ENCODE peak calls at places on chromosomes 3 and 15, in seven cellular contexts. R, F, O, D, T, P and M are unnamed samples.

GRCh38 chr15:66278671-66279070 is 14.7 kb upstream of the DIS3L start:
- DNase-seq in R (no peak), F (no peak), O (no peak), D (no peak), T (no peak), P (no peak), M (no peak)

GRCh38 chr3:18660059-18660458 is 234.9 kb upstream of the SATB1 start:
- DNase-seq in R (no peak), F (no peak), O (no peak), D (no peak), T (no peak), P (no peak), M (peak; percentile 2)

GRCh38 chr15:27256446-27256845 is 285.5 kb downstream of the GABRG3 start:
- DNase-seq in R (no peak), F (no peak), O (no peak), D (no peak), T (no peak), P (no peak), M (no peak)

GRCh38 chr15:62983956-62984355 is 58.6 kb upstream of the TPM1 start:
- DNase-seq in R (no peak), F (no peak), O (no peak), D (no peak), T (no peak), P (no peak), M (no peak)

GRCh38 chr3:42055291-42055690 is 35.9 kb upstream of the TRAK1 start:
- DNase-seq in R (no peak), F (no peak), O (no peak), D (peak; percentile 81), T (no peak), P (peak; percentile 73), M (peak; percentile 96)

GRCh38 chr3:134709563-134710312 is 58.9 kb upstream of the KY start:
- DNase-seq in R (no peak), F (no peak), O (no peak), D (no peak), T (no peak), P (no peak), M (no peak)

GRCh38 chr15:48647963-48648362 is 2.5 kb upstream of the FBN1 start:
- DNase-seq in R (no peak), F (no peak), O (peak; percentile 63), D (peak; percentile 61), T (no peak), P (peak; percentile 79), M (no peak)

GRCh38 chr15:51647128-51647562 is 24.6 kb upstream of the DMXL2 start:
- DNase-seq in R (no peak), F (no peak), O (peak; percentile 70), D (peak; percentile 79), T (no peak), P (peak; percentile 34), M (peak; percentile 76)

GRCh38 chr3:127038476-127038875 is 55.6 kb downstream of the PLXNA1 start:
- DNase-seq in R (no peak), F (no peak), O (no peak), D (no peak), T (no peak), P (no peak), M (no peak)